ENCODE peak calls at places on chromosomes 11 and 22, in six cellular contexts. X is pancreas, P is NT2/D1, M is SK-N-SH, U is hepatocyte, R is cardiac muscle cell. L is an unnamed sample. For H3K27me3, the result is how much of the 10 kb centered on the place peaks cover.

GRCh38 chr22:24503137-24503850 is 8.2 kb downstream of the UPB1 start:
- DNase-seq in X (peak), P (peak), M (peak), U (peak), R (peak), L (no peak)

GRCh38 chr22:30380011-30380410 is 7.2 kb downstream of the RNF215 start:
- DNase-seq in X (no peak), P (no peak), M (no peak), U (no peak), R (no peak), L (peak)

GRCh38 chr22:49810363-49811013 is 17.2 kb downstream of the BRD1 start:
- DNase-seq in X (no peak), P (no peak), M (no peak), U (no peak), R (no peak), L (no peak)

GRCh38 chr11:19283998-19284397 is 43.3 kb upstream of the E2F8 start:
- DNase-seq in X (no peak), P (no peak), M (no peak), U (no peak), R (no peak), L (no peak)

GRCh38 chr11:75342966-75343870 is 8.2 kb downstream of the ARRB1 start:
- DNase-seq in X (peak), P (no peak), M (no peak), U (peak), R (no peak), L (peak)

GRCh38 chr11:6206456-6207180 is 1.3 kb downstream of the C11orf42 start:
- DNase-seq in X (no peak), P (no peak), M (no peak), U (no peak), R (no peak), L (no peak)

GRCh38 chr11:86660011-86660595 is 12.3 kb downstream of the ME3 start:
- DNase-seq in X (no peak), P (no peak), M (peak), U (no peak), R (no peak), L (no peak)

GRCh38 chr11:115611343-115611742 is 107.1 kb upstream of the CADM1 start:
- DNase-seq in X (no peak), P (no peak), M (no peak), U (no peak), R (no peak), L (no peak)

GRCh38 chr22:47124451-47124881 is 362.0 kb downstream of the TBC1D22A start:
- DNase-seq in X (no peak), P (no peak), M (no peak), U (no peak), R (no peak), L (no peak)

GRCh38 chr11:108511851-108512474 is 13.8 kb upstream of the POGLUT3 start:
- DNase-seq in X (no peak), P (no peak), M (no peak), U (peak), R (no peak), L (no peak)

GRCh38 chr11:119583585-119583984 is 145.4 kb downstream of the NECTIN1 start:
- DNase-seq in X (no peak), P (no peak), M (no peak), U (no peak), R (no peak), L (no peak)

GRCh38 chr11:121929581-121929980 is 186.4 kb downstream of the BLID start:
- DNase-seq in X (peak), P (no peak), M (peak), U (peak), R (peak), L (no peak)

GRCh38 chr11:62186195-62186594 is 3.8 kb upstream of the SCGB1D1 start:
- DNase-seq in X (no peak), P (no peak), M (no peak), U (no peak), R (no peak), L (no peak)

GRCh38 chr22:27194096-27194748 is 536.8 kb downstream of the MIAT start:
- DNase-seq in X (no peak), P (no peak), M (no peak), U (no peak), R (no peak), L (no peak)

GRCh38 chr22:22516992-22517391 is 3.1 kb downstream of the ZNF280A start:
- DNase-seq in X (no peak), P (no peak), M (no peak), U (no peak), R (no peak), L (no peak)
- H3K27me3 ChIP-seq in X (under half), P (half or more), M (under half), U (under half), R (under half), L (under half)

GRCh38 chr11:45321669-45322068 is 35.5 kb upstream of the SYT13 start:
- DNase-seq in X (no peak), P (no peak), M (no peak), U (no peak), R (no peak), L (no peak)
- H3K27me3 ChIP-seq in X (under half), P (under half), M (under half), U (under half), R (under half), L (under half)

GRCh38 chr22:37416389-37416788 is 10.9 kb downstream of the ELFN2 start:
- DNase-seq in X (no peak), P (no peak), M (no peak), U (no peak), R (no peak), L (no peak)
- H3K27me3 ChIP-seq in X (under half), P (under half), M (under half), U (under half), R (under half), L (under half)

GRCh38 chr11:14251754-14252153 is 107.2 kb downstream of the RRAS2 start:
- DNase-seq in X (no peak), P (no peak), M (no peak), U (no peak), R (no peak), L (no peak)
- H3K27me3 ChIP-seq in X (under half), P (under half), M (under half), U (under half), R (under half), L (under half)

L was measured in Peyer's patch.